ENCODE peak calls at places on chromosomes 12 and 14, in seven cellular contexts. One of them, this sample, is unnamed. For H3K79me1, the result is how much of the 10 kb centered on the place peaks cover.

GRCh38 chr12:25503666-25504065 is 49.4 kb downstream of the LMNTD1 start:
- DNase-seq in mesenchymal stem cell: no peak
- DNase-seq in H1: no peak
- DNase-seq in H9: no peak
- DNase-seq in mesendoderm: no peak
- DNase-seq in neuronal stem cell: no peak
- DNase-seq in IMR-90: no peak
- DNase-seq in this sample: no peak

GRCh38 chr14:49581961-49582210 is 4.3 kb downstream of the RPS29 start:
- DNase-seq in mesenchymal stem cell: no peak
- DNase-seq in H9: no peak
- DNase-seq in neuronal stem cell: no peak
- DNase-seq in mesendoderm: no peak
- DNase-seq in IMR-90: no peak
- DNase-seq in H1: no peak
- DNase-seq in this sample: no peak

GRCh38 chr12:51855586-51856428 is 7.3 kb upstream of the FIGNL2 start:
- DNase-seq in H9: peak
- DNase-seq in IMR-90: peak
- DNase-seq in H1: no peak
- DNase-seq in mesendoderm: peak
- DNase-seq in mesenchymal stem cell: peak
- DNase-seq in neuronal stem cell: peak
- DNase-seq in this sample: peak

GRCh38 chr12:130874696-130875095 is 2.8 kb downstream of the RAN start:
- DNase-seq in neuronal stem cell: no peak
- DNase-seq in IMR-90: no peak
- DNase-seq in mesendoderm: no peak
- DNase-seq in H1: no peak
- DNase-seq in H9: no peak
- DNase-seq in mesenchymal stem cell: no peak
- DNase-seq in this sample: no peak

GRCh38 chr12:83198291-83198690 is 511.6 kb downstream of the TMTC2 start:
- DNase-seq in IMR-90: no peak
- DNase-seq in mesenchymal stem cell: no peak
- DNase-seq in H1: no peak
- DNase-seq in neuronal stem cell: no peak
- DNase-seq in mesendoderm: no peak
- DNase-seq in H9: no peak
- DNase-seq in this sample: no peak

GRCh38 chr12:101042211-101042610 is 167.8 kb downstream of the SLC5A8 start:
- DNase-seq in H1: no peak
- DNase-seq in mesenchymal stem cell: no peak
- DNase-seq in H9: no peak
- DNase-seq in IMR-90: no peak
- DNase-seq in mesendoderm: no peak
- DNase-seq in neuronal stem cell: no peak
- DNase-seq in this sample: no peak

GRCh38 chr14:22226381-22226780 is 362.6 kb downstream of the DAD1 start:
- DNase-seq in neuronal stem cell: no peak
- DNase-seq in H1: no peak
- DNase-seq in mesendoderm: peak
- DNase-seq in mesenchymal stem cell: peak
- DNase-seq in IMR-90: peak
- DNase-seq in H9: no peak
- DNase-seq in this sample: peak

GRCh38 chr12:65607271-65607880 is 216.9 kb upstream of the HMGA2 start:
- DNase-seq in H9: no peak
- DNase-seq in IMR-90: no peak
- DNase-seq in neuronal stem cell: no peak
- DNase-seq in mesenchymal stem cell: no peak
- DNase-seq in mesendoderm: peak
- DNase-seq in H1: no peak
- DNase-seq in this sample: peak

GRCh38 chr14:29077916-29078315 is 311.3 kb downstream of the FOXG1 start:
- DNase-seq in mesendoderm: no peak
- DNase-seq in mesenchymal stem cell: no peak
- DNase-seq in IMR-90: no peak
- DNase-seq in H9: no peak
- DNase-seq in neuronal stem cell: no peak
- DNase-seq in H1: no peak
- DNase-seq in this sample: no peak

GRCh38 chr14:73784988-73785313 is 66.7 kb upstream of the PTGR2 start:
- DNase-seq in neuronal stem cell: no peak
- DNase-seq in mesenchymal stem cell: no peak
- DNase-seq in mesendoderm: no peak
- DNase-seq in IMR-90: no peak
- DNase-seq in H1: no peak
- DNase-seq in H9: peak
- DNase-seq in this sample: no peak

GRCh38 chr14:73782623-73783022 is 68.4 kb upstream of the PNMA1 start:
- DNase-seq in neuronal stem cell: no peak
- DNase-seq in mesenchymal stem cell: no peak
- DNase-seq in mesendoderm: no peak
- DNase-seq in H9: peak
- DNase-seq in IMR-90: no peak
- DNase-seq in H1: no peak
- DNase-seq in this sample: no peak

GRCh38 chr14:73783107-73783727 is 68.4 kb upstream of the PTGR2 start:
- DNase-seq in H9: peak
- DNase-seq in mesendoderm: no peak
- DNase-seq in H1: no peak
- DNase-seq in neuronal stem cell: peak
- DNase-seq in mesenchymal stem cell: peak
- DNase-seq in IMR-90: no peak
- DNase-seq in this sample: no peak

GRCh38 chr14:73785336-73785833 is 66.2 kb upstream of the PTGR2 start:
- DNase-seq in H1: no peak
- DNase-seq in mesenchymal stem cell: peak
- DNase-seq in IMR-90: peak
- DNase-seq in H9: peak
- DNase-seq in mesendoderm: peak
- DNase-seq in neuronal stem cell: peak
- DNase-seq in this sample: peak

DNA sequence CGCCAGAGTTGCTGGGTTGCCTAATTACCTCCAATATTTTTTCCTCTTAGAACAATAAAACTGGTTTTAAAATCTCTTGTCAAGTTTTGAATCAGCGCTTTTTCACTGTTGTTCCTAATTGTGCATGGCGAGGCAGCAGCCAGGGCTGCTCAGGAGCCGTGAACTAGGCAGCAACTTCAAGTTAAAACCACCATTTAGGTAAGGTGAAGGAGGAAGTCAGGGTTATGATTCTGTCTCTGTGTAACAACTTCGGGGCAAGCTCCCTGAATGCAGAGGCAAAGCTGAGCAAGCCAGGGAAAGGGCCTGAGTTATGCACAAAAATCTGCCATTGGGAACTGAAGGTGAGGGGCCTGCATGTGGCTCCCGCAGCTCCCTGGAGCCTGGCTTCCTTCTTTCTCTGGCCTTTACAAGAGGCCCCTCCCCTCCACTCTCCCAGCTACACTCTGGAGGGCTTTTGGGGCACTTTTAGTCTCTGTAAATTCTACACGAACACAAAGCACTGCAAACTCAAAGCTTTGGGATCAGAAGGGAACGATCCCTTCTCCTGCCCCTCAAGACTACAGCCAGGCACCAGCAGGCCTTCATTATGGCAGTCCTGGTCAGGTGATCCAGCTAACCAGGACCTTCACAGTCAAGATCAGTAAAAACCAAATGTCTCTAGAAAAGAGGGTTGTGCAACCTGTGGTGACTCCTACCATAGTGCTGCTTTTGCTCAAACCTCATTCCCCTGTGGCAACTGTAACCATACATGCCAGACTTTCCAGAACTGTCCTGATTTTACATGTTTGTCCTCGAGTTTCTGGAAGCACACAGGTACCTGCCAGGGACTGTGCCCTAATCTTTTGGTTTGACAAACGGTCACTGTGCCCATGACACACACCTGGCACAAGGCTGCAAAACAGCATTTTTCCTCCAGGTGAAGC is 67.3 kb upstream of the PTGR2 start:
- DNase-seq in IMR-90: peak
- DNase-seq in neuronal stem cell: no peak
- DNase-seq in mesenchymal stem cell: peak
- DNase-seq in H1: no peak
- DNase-seq in H9: peak
- DNase-seq in mesendoderm: no peak
- DNase-seq in this sample: peak
- H3K9ac ChIP-seq in IMR-90: peak
- H3K9ac ChIP-seq in neuronal stem cell: no peak
- H3K9ac ChIP-seq in mesenchymal stem cell: peak
- H3K9ac ChIP-seq in H1: no peak
- H3K9ac ChIP-seq in H9: no peak
- H3K9ac ChIP-seq in mesendoderm: peak
- H3K9ac ChIP-seq in this sample: no peak

DNA sequence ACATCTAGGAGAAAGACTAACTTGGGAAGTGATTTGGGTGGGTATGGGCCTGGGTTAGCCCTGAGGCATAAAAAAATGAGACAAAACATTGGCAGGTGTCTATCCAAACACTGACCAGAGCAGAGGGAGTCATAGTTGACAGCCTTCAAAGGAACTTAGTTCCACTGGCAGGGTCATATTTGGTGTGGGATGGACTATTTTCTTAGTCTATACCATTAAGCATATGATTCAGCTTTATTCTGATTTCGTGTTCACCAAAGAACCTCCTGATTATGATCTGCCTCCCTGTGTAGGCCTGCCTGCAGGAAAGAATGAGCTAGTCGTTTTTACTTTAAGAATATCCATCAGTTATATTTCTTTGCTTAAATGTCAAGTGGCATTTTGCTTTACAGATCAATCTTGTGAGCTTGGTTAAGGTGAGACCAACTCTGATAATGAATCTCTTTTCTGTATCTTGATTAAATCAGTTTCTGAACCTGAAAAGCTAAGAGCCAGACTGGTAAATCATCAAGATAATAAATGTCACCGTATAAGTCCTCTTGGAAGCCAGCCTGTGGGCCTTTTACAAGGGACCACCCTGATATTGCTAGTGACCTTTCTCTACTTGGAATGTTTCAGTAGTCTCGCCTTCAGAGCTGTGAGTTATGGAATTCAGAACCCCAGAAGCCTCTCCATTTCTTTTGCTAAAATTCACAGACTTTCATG is 182.9 kb downstream of the MON2 start:
- DNase-seq in neuronal stem cell: no peak
- DNase-seq in IMR-90: no peak
- DNase-seq in mesenchymal stem cell: no peak
- DNase-seq in mesendoderm: no peak
- DNase-seq in H1: no peak
- DNase-seq in H9: no peak
- DNase-seq in this sample: no peak
- H3K79me1 ChIP-seq in neuronal stem cell: under half
- H3K79me1 ChIP-seq in IMR-90: under half
- H3K79me1 ChIP-seq in mesenchymal stem cell: under half
- H3K79me1 ChIP-seq in mesendoderm: under half
- H3K79me1 ChIP-seq in H1: under half
- H3K79me1 ChIP-seq in H9: under half
- H3K79me1 ChIP-seq in this sample: under half

DNA sequence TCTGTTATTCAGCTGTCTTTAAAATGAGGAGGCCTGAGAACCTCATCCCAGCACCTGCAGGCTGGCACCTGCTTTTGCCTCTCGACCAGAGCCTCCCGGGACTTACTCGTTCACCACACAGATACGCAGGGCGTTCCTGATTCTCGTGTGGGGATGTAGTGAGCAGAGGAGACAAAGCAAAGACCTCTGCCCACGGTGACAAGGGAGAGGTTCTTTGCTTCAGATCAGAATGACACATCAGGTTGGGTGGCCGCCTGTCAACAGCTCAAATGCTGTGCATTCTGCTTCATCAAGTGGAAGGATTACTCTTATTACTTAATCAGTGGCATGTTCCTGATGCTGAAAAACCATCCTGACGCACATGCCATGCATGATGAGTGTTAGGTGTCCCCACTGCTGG is 24.4 kb downstream of the DEGS2 start:
- DNase-seq in mesenchymal stem cell: no peak
- DNase-seq in H9: no peak
- DNase-seq in IMR-90: no peak
- DNase-seq in H1: no peak
- DNase-seq in neuronal stem cell: no peak
- DNase-seq in mesendoderm: no peak
- DNase-seq in this sample: no peak
- H3K9ac ChIP-seq in mesenchymal stem cell: no peak
- H3K9ac ChIP-seq in H9: no peak
- H3K9ac ChIP-seq in IMR-90: no peak
- H3K9ac ChIP-seq in H1: no peak
- H3K9ac ChIP-seq in neuronal stem cell: no peak
- H3K9ac ChIP-seq in mesendoderm: no peak
- H3K9ac ChIP-seq in this sample: no peak

DNA sequence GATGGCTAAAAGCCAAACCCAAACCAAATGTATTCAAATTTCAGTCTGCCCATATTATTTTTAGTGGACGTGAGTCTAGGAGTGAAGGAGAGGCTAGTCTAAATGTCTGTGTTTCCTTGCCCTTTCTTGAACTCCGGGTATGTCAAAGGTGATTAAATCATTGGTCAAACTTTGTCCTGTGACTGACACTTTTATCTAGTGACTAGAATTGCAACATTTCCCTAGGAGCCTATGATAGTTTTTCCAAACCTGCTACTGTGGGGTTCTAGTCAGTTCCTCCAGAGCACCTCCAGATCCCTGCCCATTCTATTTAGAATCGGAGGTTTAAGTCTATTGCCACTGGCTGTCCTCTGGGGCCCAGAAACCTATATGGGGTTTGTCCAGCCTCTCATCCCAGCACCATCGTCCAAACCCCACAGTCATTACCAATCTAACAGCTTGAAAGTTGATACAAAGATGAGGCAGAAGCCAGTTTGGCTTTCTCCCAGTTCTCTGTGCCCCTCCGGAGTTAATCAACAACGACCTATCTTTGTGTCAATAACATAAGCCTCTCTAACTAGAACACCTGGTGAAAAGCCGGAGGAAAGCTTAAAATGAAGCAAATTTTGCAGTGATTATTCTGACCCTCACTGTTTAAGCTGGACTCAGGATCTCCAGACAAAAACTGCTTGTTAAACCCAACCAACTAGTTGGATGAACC is 306.7 kb downstream of the ZFP36L1 start:
- DNase-seq in neuronal stem cell: no peak
- DNase-seq in H9: no peak
- DNase-seq in H1: no peak
- DNase-seq in mesenchymal stem cell: no peak
- DNase-seq in IMR-90: no peak
- DNase-seq in mesendoderm: no peak
- DNase-seq in this sample: no peak
- H3K79me1 ChIP-seq in neuronal stem cell: under half
- H3K79me1 ChIP-seq in H9: under half
- H3K79me1 ChIP-seq in H1: under half
- H3K79me1 ChIP-seq in mesenchymal stem cell: under half
- H3K79me1 ChIP-seq in IMR-90: under half
- H3K79me1 ChIP-seq in mesendoderm: under half
- H3K79me1 ChIP-seq in this sample: under half

GRCh38 chr12:19190292-19191031 is 60.9 kb downstream of the PLEKHA5 start:
- DNase-seq in neuronal stem cell: no peak
- DNase-seq in IMR-90: peak
- DNase-seq in mesenchymal stem cell: peak
- DNase-seq in H9: no peak
- DNase-seq in H1: no peak
- DNase-seq in mesendoderm: peak
- DNase-seq in this sample: peak
- H3K9ac ChIP-seq in neuronal stem cell: no peak
- H3K9ac ChIP-seq in IMR-90: no peak
- H3K9ac ChIP-seq in mesenchymal stem cell: peak
- H3K9ac ChIP-seq in H9: no peak
- H3K9ac ChIP-seq in H1: no peak
- H3K9ac ChIP-seq in mesendoderm: no peak
- H3K9ac ChIP-seq in this sample: no peak

GRCh38 chr12:108126990-108127468 is 2.1 kb upstream of the WSCD2 start:
- DNase-seq in mesenchymal stem cell: no peak
- DNase-seq in H1: no peak
- DNase-seq in neuronal stem cell: no peak
- DNase-seq in IMR-90: no peak
- DNase-seq in H9: no peak
- DNase-seq in mesendoderm: no peak
- DNase-seq in this sample: no peak
- H3K79me1 ChIP-seq in mesenchymal stem cell: under half
- H3K79me1 ChIP-seq in H1: under half
- H3K79me1 ChIP-seq in neuronal stem cell: under half
- H3K79me1 ChIP-seq in IMR-90: under half
- H3K79me1 ChIP-seq in H9: under half
- H3K79me1 ChIP-seq in mesendoderm: under half
- H3K79me1 ChIP-seq in this sample: under half